ENCODE peak calls at places on chromosome 13, in eight cellular contexts. L is activated CD4-positive, alpha-beta T cell treated with anti-CD3 and anti-CD28 coated beads for 1 hour; H is non-pigmented ciliary epithelial cell; F is T-helper 1 cell; Q is ACHN; O is stimulated activated effector memory CD8-positive, alpha-beta T cell treated with anti-CD3 and anti-CD28 coated beads, Interleukin-12 subunit alpha, Interleukin-12 subunit beta, amount 100 ng/mL, for 72 hours; N is sigmoid colon; V is naive thymus-derived CD4-positive, alpha-beta T cell. P is an unnamed sample.

GRCh38 chr13:99063952-99064351 is 86.1 kb upstream of the DOCK9 start:
- DNase-seq in O (no peak), F (no peak), Q (no peak), N (no peak), H (no peak), V (no peak), L (no peak), P (no peak)

GRCh38 chr13:113034451-113035208 is 65.6 kb downstream of the MCF2L start:
- DNase-seq in O (no peak), L (no peak), H (no peak), V (no peak), N (no peak), F (no peak), Q (peak), P (no peak)

GRCh38 chr13:109402976-109403375 is 383.4 kb downstream of the IRS2 start:
- DNase-seq in O (no peak), H (no peak), F (no peak), N (no peak), Q (no peak), L (no peak), V (no peak), P (no peak)

GRCh38 chr13:27336005-27336673 is 65.5 kb downstream of the RASL11A start:
- DNase-seq in O (no peak), V (no peak), Q (no peak), F (no peak), N (no peak), H (no peak), L (no peak), P (no peak)

GRCh38 chr13:98450495-98451167 is 126.3 kb downstream of the STK24 start:
- DNase-seq in O (no peak), Q (no peak), L (no peak), F (no peak), H (no peak), V (no peak), N (peak), P (no peak)

GRCh38 chr13:72530471-72530870 is 197.0 kb downstream of the MZT1 start:
- DNase-seq in F (no peak), H (no peak), O (no peak), N (no peak), V (no peak), Q (no peak), L (no peak), P (no peak)

GRCh38 chr13:49932066-49932465 is 4.1 kb downstream of the SPRYD7 start:
- DNase-seq in F (no peak), V (no peak), H (no peak), Q (no peak), N (no peak), O (no peak), L (no peak), P (no peak)

GRCh38 chr13:45299194-45299593 is 41.8 kb downstream of the TPT1 start:
- DNase-seq in O (no peak), V (no peak), L (no peak), H (no peak), Q (no peak), F (no peak), N (no peak), P (no peak)

GRCh38 chr13:107144432-107144831 is 576.5 kb upstream of the ARGLU1 start:
- DNase-seq in H (no peak), V (no peak), F (no peak), L (no peak), N (no peak), O (no peak), Q (peak), P (no peak)

GRCh38 chr13:113447596-113447995 is 5.7 kb downstream of the ADPRHL1 start:
- DNase-seq in O (no peak), V (no peak), F (no peak), H (no peak), N (peak), Q (no peak), L (no peak), P (no peak)

GRCh38 chr13:100508996-100509395 is 79.6 kb downstream of the GGACT start:
- DNase-seq in Q (no peak), V (no peak), F (no peak), L (no peak), O (no peak), H (no peak), N (no peak), P (no peak)

GRCh38 chr13:74219571-74219970 is 85.4 kb upstream of the KLF12 start:
- DNase-seq in Q (no peak), O (no peak), L (no peak), H (no peak), N (no peak), V (no peak), F (no peak), P (no peak)

GRCh38 chr13:48727252-48728011 is 73.7 kb downstream of the CYSLTR2 start:
- DNase-seq in N (no peak), V (no peak), L (no peak), H (no peak), F (no peak), Q (no peak), O (no peak), P (no peak)

GRCh38 chr13:111275995-111276618 is 44.3 kb upstream of the TEX29 start:
- DNase-seq in V (no peak), F (no peak), N (no peak), H (no peak), O (no peak), Q (no peak), L (no peak), P (no peak)

GRCh38 chr13:94268661-94269060 is 210.8 kb downstream of the DCT start:
- DNase-seq in F (no peak), Q (no peak), V (no peak), N (no peak), H (no peak), O (no peak), L (no peak), P (no peak)

GRCh38 chr13:33144358-33144784 is 128.1 kb downstream of the KL start:
- DNase-seq in N (no peak), Q (no peak), L (no peak), O (no peak), F (no peak), H (no peak), V (no peak), P (no peak)

GRCh38 chr13:43983373-43983772 is 103.7 kb downstream of the LACC1 start:
- DNase-seq in L (no peak), H (no peak), V (no peak), O (no peak), F (no peak), N (no peak), Q (no peak), P (no peak)

GRCh38 chr13:77521595-77522367 is 13.7 kb upstream of the SCEL start:
- DNase-seq in Q (peak), F (no peak), H (no peak), L (no peak), O (no peak), N (no peak), V (no peak), P (no peak)

P was measured in HS-5.